ENCODE peak calls at places on chromosomes 3 and 15, in six cellular contexts. E is spleen, Z is IMR-90, V is HL-60, O is lung, Q is sigmoid colon. S is an unnamed sample.

GRCh38 chr3:181615666-181616065 is 96.1 kb upstream of the SOX2 start:
- DNase-seq in O (no peak), Z (no peak), Q (no peak), E (no peak), V (no peak), S (no peak)

GRCh38 chr3:120114376-120114775 is 20.1 kb upstream of the GSK3B start:
- DNase-seq in O (no peak), V (no peak), Z (no peak), Q (no peak), E (no peak), S (no peak)

GRCh38 chr3:151124476-151124875 is 39.0 kb downstream of the MED12L start:
- DNase-seq in O (no peak), E (no peak), V (no peak), Z (no peak), Q (no peak), S (no peak)

GRCh38 chr15:78225783-78226541 is 8.4 kb downstream of the ACSBG1 start:
- DNase-seq in Q (no peak), O (no peak), V (no peak), Z (no peak), E (no peak), S (no peak)

GRCh38 chr3:76724075-76724474 is 315.8 kb upstream of the ROBO2 start:
- DNase-seq in Z (no peak), Q (no peak), E (no peak), O (no peak), V (no peak), S (no peak)

GRCh38 chr3:31403197-31403596 is 129.5 kb upstream of the STT3B start:
- DNase-seq in O (no peak), E (no peak), V (no peak), Q (no peak), Z (no peak), S (no peak)

GRCh38 chr3:13353936-13354542 is 66.1 kb downstream of the NUP210 start:
- DNase-seq in Q (no peak), E (no peak), O (no peak), V (no peak), Z (peak), S (no peak)

GRCh38 chr3:99509224-99509623 is 129.2 kb upstream of the COL8A1 start:
- DNase-seq in Z (peak), V (no peak), O (no peak), E (no peak), Q (no peak), S (no peak)

GRCh38 chr15:42050484-42051255 is 29.8 kb upstream of the PLA2G4E start:
- DNase-seq in O (no peak), Q (no peak), V (no peak), E (no peak), Z (no peak), S (peak)

GRCh38 chr3:129617381-129618185 is 11.1 kb upstream of the PLXND1 start:
- DNase-seq in O (no peak), Z (no peak), Q (peak), V (no peak), E (peak), S (no peak)

GRCh38 chr3:100268986-100269385 is 8.2 kb downstream of the TBC1D23 start:
- DNase-seq in V (no peak), Q (no peak), O (no peak), Z (peak), E (no peak), S (no peak)

GRCh38 chr3:64832098-64832497 is 144.3 kb upstream of the ADAMTS9 start:
- DNase-seq in E (no peak), Q (no peak), O (no peak), Z (no peak), V (no peak), S (no peak)

GRCh38 chr3:141391298-141392017 is 23.2 kb downstream of the ZBTB38 start:
- DNase-seq in O (no peak), Q (no peak), V (no peak), Z (no peak), E (no peak), S (no peak)
- TF ChIP-seq CTCF in O (no peak), Q (no peak), V (no peak), Z (no peak), E (no peak), S (no peak)

GRCh38 chr15:62495670-62496328 is 330.7 kb upstream of the C2CD4B start:
- DNase-seq in Z (peak), V (no peak), O (no peak), E (no peak), Q (peak), S (peak)
- H3K27ac ChIP-seq in Z (peak), V (no peak), O (peak), E (no peak), Q (peak), S (peak)

GRCh38 chr15:81783076-81783475 is 262.7 kb downstream of the MEX3B start:
- DNase-seq in Z (no peak), V (no peak), E (no peak), Q (no peak), O (no peak), S (no peak)
- TF ChIP-seq CTCF in Z (no peak), V (no peak), E (no peak), Q (no peak), O (no peak), S (no peak)

GRCh38 chr3:141795311-141795710 is 32.1 kb downstream of the GRK7 start:
- DNase-seq in Q (no peak), Z (no peak), V (no peak), O (no peak), E (no peak), S (no peak)
- H3K27ac ChIP-seq in Q (peak), Z (no peak), V (peak), O (no peak), E (no peak), S (no peak)

GRCh38 chr15:45287400-45287799 is 35.4 kb downstream of the SLC28A2 start:
- DNase-seq in E (no peak), Q (no peak), O (no peak), Z (no peak), V (no peak), S (no peak)

GRCh38 chr15:45288947-45289346 is 36.9 kb downstream of the SLC28A2 start:
- DNase-seq in O (no peak), Z (no peak), Q (no peak), E (no peak), V (no peak), S (no peak)

DNA sequence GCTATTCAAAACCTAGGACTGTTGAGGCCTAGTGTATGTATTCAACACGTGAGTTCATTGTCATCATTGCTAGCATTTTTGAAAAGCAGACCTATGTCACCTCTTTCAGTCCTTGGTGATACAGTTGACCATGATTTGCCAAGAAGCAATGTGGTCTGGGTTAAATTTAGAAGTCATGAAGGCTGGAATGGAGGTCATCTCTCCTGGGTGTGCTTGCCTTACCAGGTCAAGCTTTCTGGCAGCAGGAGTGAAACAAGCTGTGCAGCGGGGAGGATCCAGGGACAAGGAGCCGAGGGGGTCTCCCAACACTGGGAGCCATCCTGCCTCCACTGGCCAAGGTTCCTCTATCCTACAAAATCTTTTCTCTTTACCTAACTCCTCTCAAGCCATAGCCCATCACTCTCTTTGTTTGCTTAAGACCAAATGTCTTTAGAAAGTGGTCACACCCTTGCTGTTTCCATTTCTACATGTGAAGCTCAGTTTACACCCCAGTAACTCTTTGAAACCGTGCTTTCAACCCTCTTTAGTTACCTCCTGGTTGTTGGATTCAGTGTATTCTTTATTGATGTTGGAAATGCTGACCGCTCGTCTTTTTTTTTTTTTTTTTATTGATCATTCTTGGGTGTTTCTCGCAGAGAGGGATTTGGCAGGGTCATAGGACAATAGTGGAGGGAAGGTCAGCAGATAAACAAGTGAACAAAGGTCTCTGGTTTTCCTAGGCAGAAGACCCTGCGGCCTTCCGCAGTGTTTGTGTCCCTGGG is 40.0 kb downstream of the SLC28A2 start:
- DNase-seq in O (no peak), Z (no peak), E (no peak), Q (no peak), V (no peak), S (no peak)
- TF ChIP-seq CTCF in O (no peak), Z (no peak), E (no peak), Q (no peak), V (no peak), S (no peak)

GRCh38 chr15:90560229-90560771 is 30.6 kb downstream of the CRTC3 start:
- DNase-seq in O (no peak), Z (peak), E (no peak), Q (peak), V (no peak), S (peak)

GRCh38 chr15:90557147-90557546 is 27.4 kb downstream of the CRTC3 start:
- DNase-seq in Z (peak), O (no peak), E (no peak), Q (no peak), V (no peak), S (no peak)

GRCh38 chr15:90557651-90558084 is 27.9 kb downstream of the CRTC3 start:
- DNase-seq in Q (peak), O (peak), E (no peak), V (no peak), Z (peak), S (peak)

GRCh38 chr15:90559119-90559518 is 29.4 kb downstream of the CRTC3 start:
- DNase-seq in E (no peak), V (no peak), Z (no peak), Q (no peak), O (no peak), S (no peak)

DNA sequence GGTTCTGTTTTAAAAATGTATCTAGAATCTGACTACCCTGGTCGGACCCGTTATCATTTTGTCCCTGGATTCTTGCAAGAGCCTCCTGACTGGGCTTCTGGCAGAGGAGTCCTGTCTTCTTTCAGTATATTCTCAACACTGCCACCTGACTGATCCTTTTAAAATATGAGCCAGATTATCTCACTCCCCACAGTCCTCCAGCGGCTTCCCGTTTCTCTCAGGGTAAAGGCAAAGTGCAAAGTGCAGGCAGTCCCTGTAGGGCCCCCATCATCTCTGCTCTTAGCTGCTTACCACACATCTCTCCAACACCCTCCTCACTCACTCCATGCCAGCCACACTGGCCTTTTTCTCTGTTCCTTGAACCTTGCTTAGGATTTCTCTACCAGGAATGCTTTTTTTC is 28.5 kb downstream of the CRTC3 start:
- DNase-seq in O (no peak), Z (no peak), E (no peak), V (no peak), Q (peak), S (no peak)
- H3K27ac ChIP-seq in O (peak), Z (peak), E (no peak), V (no peak), Q (peak), S (peak)

DNA sequence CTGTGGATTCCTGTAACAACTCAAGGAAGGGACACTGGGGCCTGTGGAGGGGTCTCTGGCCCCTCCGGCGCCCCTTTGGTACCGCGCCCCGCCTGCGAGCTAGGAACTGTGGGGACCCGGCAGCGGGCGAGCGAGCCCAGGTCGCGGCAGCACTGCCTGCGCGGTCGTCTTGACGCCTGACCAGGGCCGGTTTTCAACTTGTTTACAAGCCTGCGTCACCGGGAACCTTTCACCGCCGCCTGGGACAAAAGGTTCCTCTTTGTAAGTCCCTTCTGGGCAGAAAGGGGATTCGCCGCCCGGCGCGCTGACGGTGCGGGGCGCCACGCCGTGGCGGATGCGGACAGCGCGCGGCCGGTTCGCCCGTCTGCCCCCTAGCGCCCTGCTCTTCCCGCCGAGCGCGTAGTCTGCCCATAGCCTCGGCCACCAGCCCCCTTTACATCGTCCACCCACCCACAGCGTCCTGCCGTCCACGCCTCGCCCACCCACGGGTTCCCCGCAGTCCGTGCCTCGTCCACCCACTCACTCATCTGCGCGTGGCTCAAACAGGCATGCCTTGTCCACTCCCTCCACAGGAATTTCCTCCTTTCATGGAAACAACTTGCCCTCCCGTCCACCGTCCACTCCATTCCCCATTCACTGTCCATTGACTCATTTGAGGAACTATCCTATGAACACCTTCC is 5.5 kb upstream of the CFAP100 start:
- DNase-seq in Q (peak), O (peak), Z (peak), V (peak), E (peak), S (peak)
- TF ChIP-seq CTCF in Q (peak), O (peak), Z (peak), V (peak), E (peak), S (peak)

DNA sequence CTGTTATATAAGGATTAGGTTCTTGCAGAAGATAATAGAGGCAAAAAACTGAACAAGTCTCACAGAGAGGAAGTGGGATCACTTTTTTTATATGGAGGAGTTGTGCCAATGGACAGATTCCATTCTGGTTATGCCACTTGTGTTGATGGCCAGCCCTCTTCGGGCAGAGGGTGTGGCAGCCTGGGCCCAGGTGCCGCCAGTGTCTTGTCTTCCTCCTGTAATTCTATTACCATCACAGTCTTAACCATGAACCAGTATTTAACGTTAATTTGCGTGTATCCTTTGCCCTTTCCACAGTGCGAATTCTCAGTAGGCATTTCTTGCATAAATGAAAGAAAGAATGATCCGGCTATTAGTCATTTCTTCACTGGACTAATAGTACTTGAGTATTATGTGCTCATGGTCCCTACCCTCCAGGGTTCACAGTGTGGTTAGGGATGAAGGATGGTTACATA is 7.0 kb upstream of the USP4 start:
- DNase-seq in V (no peak), Z (peak), Q (no peak), E (no peak), O (no peak), S (no peak)
- H3K27ac ChIP-seq in V (peak), Z (no peak), Q (peak), E (peak), O (no peak), S (peak)

DNA sequence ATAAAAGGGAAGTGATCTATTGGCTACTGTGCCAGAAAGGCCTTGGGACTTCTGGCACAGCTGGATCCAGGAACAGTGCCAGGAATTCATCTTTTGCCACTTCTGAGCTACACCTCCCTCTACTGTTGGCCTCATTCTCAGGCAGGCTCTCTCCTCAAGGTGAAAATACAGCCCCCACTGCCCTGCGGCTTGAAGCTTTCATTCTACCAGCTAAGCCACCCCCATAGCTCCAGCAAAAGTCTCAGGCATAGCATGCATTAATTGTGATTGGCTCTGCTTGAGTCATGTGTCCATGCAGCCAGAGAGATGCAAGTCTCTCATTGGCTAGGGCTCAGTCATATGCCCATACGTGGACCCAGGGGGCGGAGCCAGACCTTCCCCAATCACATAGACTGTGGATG is 142.4 kb downstream of the TPRA1 start:
- DNase-seq in Q (peak), E (peak), V (no peak), Z (no peak), O (no peak), S (no peak)
- TF ChIP-seq CTCF in Q (no peak), E (no peak), V (no peak), Z (no peak), O (no peak), S (no peak)

GRCh38 chr15:74821091-74821789 is 5.2 kb upstream of the CPLX3 start:
- DNase-seq in O (no peak), Z (no peak), E (no peak), V (no peak), Q (no peak), S (no peak)
- H3K27ac ChIP-seq in O (no peak), Z (no peak), E (no peak), V (no peak), Q (no peak), S (no peak)

S was measured in coronary artery.